ENCODE peak calls at places on chromosomes 11 and 22, in ten cellular contexts. One of them, this sample, is unnamed.
A peak's percentile ranks its signal among the peaks of the same experiment; 100 is the strongest.

GRCh38 chr11:70628881-70629844 is 230.8 kb downstream of the CTTN start:
- DNase-seq in right cardiac atrium: peak; percentile 33
- DNase-seq in CD8-positive, alpha-beta T cell: no peak
- DNase-seq in heart left ventricle: peak; percentile 55
- DNase-seq in thoracic aorta: no peak
- DNase-seq in cardiac muscle cell: peak; percentile 2
- DNase-seq in IMR-90: no peak
- DNase-seq in A549: no peak
- DNase-seq in Panc1: no peak
- DNase-seq in tibial nerve: peak; percentile 26
- DNase-seq in this sample: no peak

GRCh38 chr11:124080319-124081001 is 34.8 kb upstream of the VWA5A start:
- DNase-seq in right cardiac atrium: no peak
- DNase-seq in CD8-positive, alpha-beta T cell: no peak
- DNase-seq in heart left ventricle: no peak
- DNase-seq in thoracic aorta: no peak
- DNase-seq in cardiac muscle cell: no peak
- DNase-seq in IMR-90: no peak
- DNase-seq in A549: no peak
- DNase-seq in Panc1: no peak
- DNase-seq in tibial nerve: no peak
- DNase-seq in this sample: no peak

GRCh38 chr22:24466831-24467249 is 28.3 kb upstream of the UPB1 start:
- DNase-seq in right cardiac atrium: peak; percentile 23
- DNase-seq in CD8-positive, alpha-beta T cell: no peak
- DNase-seq in heart left ventricle: peak; percentile 59
- DNase-seq in thoracic aorta: no peak
- DNase-seq in cardiac muscle cell: peak; percentile 89
- DNase-seq in IMR-90: peak; percentile 74
- DNase-seq in A549: no peak
- DNase-seq in Panc1: no peak
- DNase-seq in tibial nerve: no peak
- DNase-seq in this sample: no peak

GRCh38 chr22:48331266-48331665 is 1496.4 kb downstream of the BRD1 start:
- DNase-seq in right cardiac atrium: no peak
- DNase-seq in CD8-positive, alpha-beta T cell: no peak
- DNase-seq in heart left ventricle: no peak
- DNase-seq in thoracic aorta: no peak
- DNase-seq in cardiac muscle cell: no peak
- DNase-seq in IMR-90: no peak
- DNase-seq in A549: no peak
- DNase-seq in Panc1: no peak
- DNase-seq in tibial nerve: no peak
- DNase-seq in this sample: no peak

GRCh38 chr11:17987826-17988225 is 25.0 kb downstream of the SERGEF start:
- DNase-seq in right cardiac atrium: no peak
- DNase-seq in CD8-positive, alpha-beta T cell: no peak
- DNase-seq in heart left ventricle: no peak
- DNase-seq in thoracic aorta: no peak
- DNase-seq in cardiac muscle cell: no peak
- DNase-seq in IMR-90: no peak
- DNase-seq in A549: no peak
- DNase-seq in Panc1: no peak
- DNase-seq in tibial nerve: no peak
- DNase-seq in this sample: no peak

GRCh38 chr11:74770456-74770855 is 21.8 kb downstream of the RNF169 start:
- DNase-seq in right cardiac atrium: no peak
- DNase-seq in CD8-positive, alpha-beta T cell: no peak
- DNase-seq in heart left ventricle: no peak
- DNase-seq in thoracic aorta: no peak
- DNase-seq in cardiac muscle cell: peak; percentile 55
- DNase-seq in IMR-90: peak; percentile 68
- DNase-seq in A549: no peak
- DNase-seq in Panc1: no peak
- DNase-seq in tibial nerve: no peak
- DNase-seq in this sample: no peak

GRCh38 chr11:66082936-66083698 is 13.0 kb downstream of the PACS1 start:
- DNase-seq in right cardiac atrium: no peak
- DNase-seq in CD8-positive, alpha-beta T cell: no peak
- DNase-seq in heart left ventricle: no peak
- DNase-seq in thoracic aorta: no peak
- DNase-seq in cardiac muscle cell: peak; percentile 46
- DNase-seq in IMR-90: no peak
- DNase-seq in A549: no peak
- DNase-seq in Panc1: no peak
- DNase-seq in tibial nerve: no peak
- DNase-seq in this sample: no peak

GRCh38 chr11:20088368-20089260 is 71.7 kb downstream of the DBX1 start:
- DNase-seq in right cardiac atrium: no peak
- DNase-seq in CD8-positive, alpha-beta T cell: no peak
- DNase-seq in heart left ventricle: no peak
- DNase-seq in thoracic aorta: no peak
- DNase-seq in cardiac muscle cell: peak; percentile 46
- DNase-seq in IMR-90: peak; percentile 37
- DNase-seq in A549: no peak
- DNase-seq in Panc1: no peak
- DNase-seq in tibial nerve: no peak
- DNase-seq in this sample: no peak

GRCh38 chr11:69160296-69161116 is 4.8 kb downstream of the SMIM38 start:
- DNase-seq in right cardiac atrium: no peak
- DNase-seq in CD8-positive, alpha-beta T cell: no peak
- DNase-seq in heart left ventricle: no peak
- DNase-seq in thoracic aorta: no peak
- DNase-seq in cardiac muscle cell: no peak
- DNase-seq in IMR-90: no peak
- DNase-seq in A549: no peak
- DNase-seq in Panc1: no peak
- DNase-seq in tibial nerve: no peak
- DNase-seq in this sample: no peak

GRCh38 chr22:47452184-47452583 is 689.7 kb downstream of the TBC1D22A start:
- DNase-seq in right cardiac atrium: no peak
- DNase-seq in CD8-positive, alpha-beta T cell: no peak
- DNase-seq in heart left ventricle: no peak
- DNase-seq in thoracic aorta: no peak
- DNase-seq in cardiac muscle cell: no peak
- DNase-seq in IMR-90: no peak
- DNase-seq in A549: peak; percentile 10
- DNase-seq in Panc1: no peak
- DNase-seq in tibial nerve: no peak
- DNase-seq in this sample: no peak

GRCh38 chr11:10731064-10731680 is 19.9 kb upstream of the CTR9 start:
- DNase-seq in right cardiac atrium: no peak
- DNase-seq in CD8-positive, alpha-beta T cell: no peak
- DNase-seq in heart left ventricle: no peak
- DNase-seq in thoracic aorta: no peak
- DNase-seq in cardiac muscle cell: peak; percentile 7
- DNase-seq in IMR-90: peak; percentile 36
- DNase-seq in A549: no peak
- DNase-seq in Panc1: no peak
- DNase-seq in tibial nerve: no peak
- DNase-seq in this sample: no peak

GRCh38 chr11:6319879-6320410 is 356 bp downstream of the CAVIN3 start:
- DNase-seq in right cardiac atrium: peak; percentile 95
- DNase-seq in CD8-positive, alpha-beta T cell: no peak
- DNase-seq in heart left ventricle: peak; percentile 97
- DNase-seq in thoracic aorta: peak; percentile 86
- DNase-seq in cardiac muscle cell: peak; percentile 95
- DNase-seq in IMR-90: peak; percentile 91
- DNase-seq in A549: peak; percentile 83
- DNase-seq in Panc1: no peak
- DNase-seq in tibial nerve: peak; percentile 87
- DNase-seq in this sample: no peak

GRCh38 chr11:111916768-111917167 is 1.9 kb upstream of the C11orf52 start:
- DNase-seq in right cardiac atrium: no peak
- DNase-seq in CD8-positive, alpha-beta T cell: no peak
- DNase-seq in heart left ventricle: no peak
- DNase-seq in thoracic aorta: no peak
- DNase-seq in cardiac muscle cell: no peak
- DNase-seq in IMR-90: no peak
- DNase-seq in A549: no peak
- DNase-seq in Panc1: no peak
- DNase-seq in tibial nerve: no peak
- DNase-seq in this sample: no peak
- H3K4me1 ChIP-seq in right cardiac atrium: peaks cover 4% of the 10 kb centered on the region
- H3K4me1 ChIP-seq in CD8-positive, alpha-beta T cell: no peaks in the 10 kb centered on the region
- H3K4me1 ChIP-seq in heart left ventricle: peaks cover 37% of the 10 kb centered on the region
- H3K4me1 ChIP-seq in thoracic aorta: peaks cover 37% of the 10 kb centered on the region
- H3K4me1 ChIP-seq in cardiac muscle cell: peaks cover 22% of the 10 kb centered on the region
- H3K4me1 ChIP-seq in IMR-90: peaks cover 30% of the 10 kb centered on the region
- H3K4me1 ChIP-seq in A549: peaks cover 9% of the 10 kb centered on the region
- H3K4me1 ChIP-seq in Panc1: peaks cover 7% of the 10 kb centered on the region
- H3K4me1 ChIP-seq in tibial nerve: peaks cover under 1% of the 10 kb centered on the region
- H3K4me1 ChIP-seq in this sample: no peaks in the 10 kb centered on the region

GRCh38 chr11:113729456-113729855 is 23.3 kb upstream of the TMPRSS5 start:
- DNase-seq in right cardiac atrium: no peak
- DNase-seq in CD8-positive, alpha-beta T cell: no peak
- DNase-seq in heart left ventricle: no peak
- DNase-seq in thoracic aorta: no peak
- DNase-seq in cardiac muscle cell: no peak
- DNase-seq in IMR-90: peak; percentile 11
- DNase-seq in A549: no peak
- DNase-seq in Panc1: no peak
- DNase-seq in tibial nerve: no peak
- DNase-seq in this sample: no peak
- H3K4me1 ChIP-seq in right cardiac atrium: no peaks in the 10 kb centered on the region
- H3K4me1 ChIP-seq in CD8-positive, alpha-beta T cell: no peaks in the 10 kb centered on the region
- H3K4me1 ChIP-seq in heart left ventricle: no peaks in the 10 kb centered on the region
- H3K4me1 ChIP-seq in thoracic aorta: peaks cover 17% of the 10 kb centered on the region
- H3K4me1 ChIP-seq in cardiac muscle cell: no peaks in the 10 kb centered on the region
- H3K4me1 ChIP-seq in IMR-90: peaks cover 4% of the 10 kb centered on the region
- H3K4me1 ChIP-seq in A549: no peaks in the 10 kb centered on the region
- H3K4me1 ChIP-seq in Panc1: peaks cover 6% of the 10 kb centered on the region
- H3K4me1 ChIP-seq in tibial nerve: no peaks in the 10 kb centered on the region
- H3K4me1 ChIP-seq in this sample: no peaks in the 10 kb centered on the region

DNA sequence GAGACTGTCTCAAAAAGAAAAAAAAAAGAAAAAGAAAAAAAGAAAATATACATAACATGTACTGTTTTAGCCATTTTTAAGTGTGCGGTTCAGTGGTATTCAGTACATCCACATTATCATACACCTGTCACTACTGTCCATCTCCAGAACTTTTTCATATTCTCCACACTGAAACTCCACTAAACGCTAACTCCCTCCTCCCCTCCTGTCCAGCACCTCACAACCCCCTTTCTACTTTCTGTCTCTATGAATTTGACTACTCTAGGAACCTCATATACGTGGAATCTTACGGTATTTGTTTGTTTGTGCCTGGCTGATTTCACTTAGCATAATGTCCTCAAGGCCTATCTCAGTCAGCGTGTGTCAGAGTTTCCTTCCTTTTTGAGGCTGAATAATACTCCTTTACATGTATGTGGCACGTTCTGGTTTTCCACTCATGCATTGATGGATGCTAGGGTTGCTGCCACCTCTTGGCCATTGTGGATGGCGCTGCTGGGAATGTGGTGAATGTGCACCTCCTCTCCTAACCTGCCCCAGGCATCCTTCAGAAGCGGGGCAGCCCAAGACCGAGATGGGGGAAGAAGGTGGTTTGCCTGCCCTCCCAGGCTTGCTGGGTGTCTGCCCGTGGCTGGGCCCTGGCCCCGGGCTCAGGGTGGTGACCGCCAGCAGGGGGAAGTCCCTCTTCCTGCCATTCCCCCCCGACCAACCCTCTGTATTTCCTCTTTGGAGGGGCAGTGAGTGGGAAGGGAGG is 60.5 kb downstream of the BCR start:
- DNase-seq in right cardiac atrium: no peak
- DNase-seq in CD8-positive, alpha-beta T cell: no peak
- DNase-seq in heart left ventricle: no peak
- DNase-seq in thoracic aorta: no peak
- DNase-seq in cardiac muscle cell: no peak
- DNase-seq in IMR-90: no peak
- DNase-seq in A549: peak; percentile 7
- DNase-seq in Panc1: no peak
- DNase-seq in tibial nerve: no peak
- DNase-seq in this sample: no peak
- H3K4me1 ChIP-seq in right cardiac atrium: peaks cover 17% of the 10 kb centered on the region
- H3K4me1 ChIP-seq in CD8-positive, alpha-beta T cell: peaks cover 79% of the 10 kb centered on the region
- H3K4me1 ChIP-seq in heart left ventricle: peaks cover 43% of the 10 kb centered on the region
- H3K4me1 ChIP-seq in thoracic aorta: peaks cover 68% of the 10 kb centered on the region
- H3K4me1 ChIP-seq in cardiac muscle cell: peaks cover 36% of the 10 kb centered on the region
- H3K4me1 ChIP-seq in IMR-90: peaks cover 20% of the 10 kb centered on the region
- H3K4me1 ChIP-seq in A549: no peaks in the 10 kb centered on the region
- H3K4me1 ChIP-seq in Panc1: no peaks in the 10 kb centered on the region
- H3K4me1 ChIP-seq in tibial nerve: peaks cover 50% of the 10 kb centered on the region
- H3K4me1 ChIP-seq in this sample: peaks cover 51% of the 10 kb centered on the region

GRCh38 chr11:58579192-58580129 is 598 bp downstream of the ZFP91 start:
- DNase-seq in right cardiac atrium: peak; percentile 94
- DNase-seq in CD8-positive, alpha-beta T cell: peak; percentile 93
- DNase-seq in heart left ventricle: peak; percentile 96
- DNase-seq in thoracic aorta: peak; percentile 78
- DNase-seq in cardiac muscle cell: peak; percentile 94
- DNase-seq in IMR-90: peak; percentile 91
- DNase-seq in A549: peak; percentile 65
- DNase-seq in Panc1: peak; percentile 73
- DNase-seq in tibial nerve: peak; percentile 86
- DNase-seq in this sample: peak; percentile 93

GRCh38 chr11:58578635-58579191 is at the start of gene ZFP91:
- DNase-seq in right cardiac atrium: peak; percentile 98
- DNase-seq in CD8-positive, alpha-beta T cell: peak; percentile 96
- DNase-seq in heart left ventricle: peak; percentile 99
- DNase-seq in thoracic aorta: peak; percentile 95
- DNase-seq in cardiac muscle cell: peak; percentile 99
- DNase-seq in IMR-90: peak; percentile 98
- DNase-seq in A549: peak; percentile 74
- DNase-seq in Panc1: peak; percentile 88
- DNase-seq in tibial nerve: peak; percentile 98
- DNase-seq in this sample: peak; percentile 95

GRCh38 chr11:58577441-58578135 is 1.3 kb upstream of the ZFP91 start:
- DNase-seq in right cardiac atrium: peak; percentile 49
- DNase-seq in CD8-positive, alpha-beta T cell: peak; percentile 76
- DNase-seq in heart left ventricle: peak; percentile 64
- DNase-seq in thoracic aorta: peak; percentile 29
- DNase-seq in cardiac muscle cell: peak; percentile 81
- DNase-seq in IMR-90: peak; percentile 97
- DNase-seq in A549: no peak
- DNase-seq in Panc1: no peak
- DNase-seq in tibial nerve: peak; percentile 28
- DNase-seq in this sample: peak; percentile 69

GRCh38 chr11:58576792-58577440 is 1.3 kb upstream of the LPXN start:
- DNase-seq in right cardiac atrium: no peak
- DNase-seq in CD8-positive, alpha-beta T cell: no peak
- DNase-seq in heart left ventricle: no peak
- DNase-seq in thoracic aorta: no peak
- DNase-seq in cardiac muscle cell: peak; percentile 54
- DNase-seq in IMR-90: peak; percentile 66
- DNase-seq in A549: no peak
- DNase-seq in Panc1: peak; percentile 15
- DNase-seq in tibial nerve: no peak
- DNase-seq in this sample: no peak

DNA sequence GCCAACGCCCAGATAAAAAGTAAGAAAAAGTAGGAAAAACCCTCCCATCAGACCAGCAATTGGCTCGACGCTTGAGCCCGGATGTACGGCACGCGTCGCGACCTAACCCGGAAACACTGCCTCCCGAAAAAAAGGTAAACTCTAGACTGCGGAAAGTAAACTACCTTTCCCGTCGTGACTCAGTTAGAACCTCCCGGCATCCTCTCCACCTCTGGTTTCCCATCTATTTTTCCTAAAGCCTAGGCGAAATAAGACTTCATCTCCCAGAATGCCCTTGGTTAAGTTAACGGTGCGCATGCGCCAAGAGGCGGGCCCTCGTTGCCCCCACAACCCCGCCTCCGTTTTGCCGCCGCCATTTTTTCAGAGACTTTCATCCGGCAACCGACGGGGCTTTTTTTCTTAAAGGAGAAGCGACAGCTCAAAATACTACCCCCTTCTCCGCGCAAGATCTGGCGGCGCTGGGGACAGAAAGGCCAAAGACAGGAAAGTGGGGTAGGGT is 678 bp upstream of the ZFP91 start:
- DNase-seq in right cardiac atrium: peak; percentile 96
- DNase-seq in CD8-positive, alpha-beta T cell: peak; percentile 92
- DNase-seq in heart left ventricle: peak; percentile 96
- DNase-seq in thoracic aorta: peak; percentile 81
- DNase-seq in cardiac muscle cell: peak; percentile 99
- DNase-seq in IMR-90: peak; percentile 99
- DNase-seq in A549: peak; percentile 76
- DNase-seq in Panc1: peak; percentile 96
- DNase-seq in tibial nerve: peak; percentile 85
- DNase-seq in this sample: peak; percentile 94
- H3K4me1 ChIP-seq in right cardiac atrium: peaks cover 2% of the 10 kb centered on the region
- H3K4me1 ChIP-seq in CD8-positive, alpha-beta T cell: peaks cover 63% of the 10 kb centered on the region
- H3K4me1 ChIP-seq in heart left ventricle: peaks cover 65% of the 10 kb centered on the region
- H3K4me1 ChIP-seq in thoracic aorta: peaks cover 72% of the 10 kb centered on the region
- H3K4me1 ChIP-seq in cardiac muscle cell: peaks cover 15% of the 10 kb centered on the region
- H3K4me1 ChIP-seq in IMR-90: peaks cover 12% of the 10 kb centered on the region
- H3K4me1 ChIP-seq in A549: peaks cover 64% of the 10 kb centered on the region
- H3K4me1 ChIP-seq in Panc1: peaks cover 43% of the 10 kb centered on the region
- H3K4me1 ChIP-seq in tibial nerve: peaks cover 44% of the 10 kb centered on the region
- H3K4me1 ChIP-seq in this sample: peaks cover 42% of the 10 kb centered on the region